ENCODE peak calls at places on chromosomes 11 and 22, in seven cellular contexts. One of them, this sample, is unnamed.

GRCh38 chr11:13883042-13883441 is 79.5 kb upstream of the SPON1 start:
- DNase-seq in neural progenitor cell: no peak
- DNase-seq in adrenal gland: no peak
- DNase-seq in A549: no peak
- DNase-seq in kidney: no peak
- DNase-seq in heart left ventricle: no peak
- DNase-seq in PC-3: no peak
- DNase-seq in this sample: no peak

GRCh38 chr11:67398661-67399563 is 2.7 kb downstream of the PPP1CA start:
- DNase-seq in neural progenitor cell: no peak
- DNase-seq in PC-3: no peak
- DNase-seq in kidney: no peak
- DNase-seq in heart left ventricle: no peak
- DNase-seq in A549: no peak
- DNase-seq in adrenal gland: no peak
- DNase-seq in this sample: no peak

GRCh38 chr11:78011301-78011700 is 11.8 kb downstream of the KCTD14 start:
- DNase-seq in adrenal gland: no peak
- DNase-seq in kidney: no peak
- DNase-seq in PC-3: no peak
- DNase-seq in A549: no peak
- DNase-seq in heart left ventricle: no peak
- DNase-seq in neural progenitor cell: no peak
- DNase-seq in this sample: no peak

GRCh38 chr11:32935462-32936029 is 42.9 kb downstream of the QSER1 start:
- DNase-seq in A549: no peak
- DNase-seq in neural progenitor cell: no peak
- DNase-seq in kidney: no peak
- DNase-seq in PC-3: no peak
- DNase-seq in heart left ventricle: no peak
- DNase-seq in adrenal gland: no peak
- DNase-seq in this sample: no peak

GRCh38 chr11:84817998-84818397 is 809.1 kb downstream of the DLG2 start:
- DNase-seq in A549: no peak
- DNase-seq in kidney: no peak
- DNase-seq in PC-3: peak; percentile 97
- DNase-seq in heart left ventricle: no peak
- DNase-seq in neural progenitor cell: no peak
- DNase-seq in adrenal gland: no peak
- DNase-seq in this sample: peak; percentile 47

GRCh38 chr22:29726104-29726503 is 6.3 kb downstream of the CABP7 start:
- DNase-seq in kidney: no peak
- DNase-seq in neural progenitor cell: no peak
- DNase-seq in PC-3: no peak
- DNase-seq in heart left ventricle: no peak
- DNase-seq in A549: no peak
- DNase-seq in adrenal gland: no peak
- DNase-seq in this sample: no peak

GRCh38 chr11:3859373-3859881 is 4.0 kb downstream of the STIM1 start:
- DNase-seq in neural progenitor cell: no peak
- DNase-seq in A549: no peak
- DNase-seq in PC-3: no peak
- DNase-seq in kidney: no peak
- DNase-seq in heart left ventricle: peak; percentile 80
- DNase-seq in adrenal gland: no peak
- DNase-seq in this sample: no peak

GRCh38 chr11:33885338-33886005 is 6.4 kb downstream of the LMO2 start:
- DNase-seq in A549: no peak
- DNase-seq in heart left ventricle: no peak
- DNase-seq in kidney: no peak
- DNase-seq in adrenal gland: no peak
- DNase-seq in PC-3: no peak
- DNase-seq in neural progenitor cell: no peak
- DNase-seq in this sample: no peak

GRCh38 chr11:1827931-1828330 is 6.9 kb upstream of the SYT8 start:
- DNase-seq in A549: no peak
- DNase-seq in adrenal gland: no peak
- DNase-seq in kidney: peak; percentile 67
- DNase-seq in heart left ventricle: no peak
- DNase-seq in PC-3: no peak
- DNase-seq in neural progenitor cell: no peak
- DNase-seq in this sample: no peak

GRCh38 chr11:107702723-107703122 is 9.1 kb downstream of the SLN start:
- DNase-seq in A549: no peak
- DNase-seq in neural progenitor cell: no peak
- DNase-seq in adrenal gland: no peak
- DNase-seq in PC-3: peak; percentile 45
- DNase-seq in heart left ventricle: no peak
- DNase-seq in kidney: no peak
- DNase-seq in this sample: no peak

GRCh38 chr11:109421981-109422590 is at the start of gene C11orf87:
- DNase-seq in PC-3: no peak
- DNase-seq in adrenal gland: peak; percentile 57
- DNase-seq in heart left ventricle: no peak
- DNase-seq in A549: no peak
- DNase-seq in kidney: peak; percentile 48
- DNase-seq in neural progenitor cell: peak; percentile 78
- DNase-seq in this sample: no peak

GRCh38 chr11:99199336-99199735 is 178.6 kb downstream of the CNTN5 start:
- DNase-seq in heart left ventricle: peak; percentile 10
- DNase-seq in adrenal gland: no peak
- DNase-seq in kidney: no peak
- DNase-seq in PC-3: no peak
- DNase-seq in neural progenitor cell: no peak
- DNase-seq in A549: no peak
- DNase-seq in this sample: no peak

GRCh38 chr22:30221121-30221992 is 25.2 kb downstream of the LIF start:
- DNase-seq in kidney: no peak
- DNase-seq in heart left ventricle: no peak
- DNase-seq in adrenal gland: no peak
- DNase-seq in A549: no peak
- DNase-seq in PC-3: no peak
- DNase-seq in neural progenitor cell: no peak
- DNase-seq in this sample: no peak

GRCh38 chr11:66617148-66617814 is 851 bp downstream of the RBM14 start:
- DNase-seq in adrenal gland: peak; percentile 88
- DNase-seq in A549: no peak
- DNase-seq in neural progenitor cell: no peak
- DNase-seq in kidney: no peak
- DNase-seq in PC-3: peak; percentile 44
- DNase-seq in heart left ventricle: peak; percentile 78
- DNase-seq in this sample: no peak

GRCh38 chr11:413120-414081 is 1.4 kb downstream of the SIGIRR start:
- DNase-seq in A549: no peak
- DNase-seq in kidney: peak; percentile 59
- DNase-seq in neural progenitor cell: no peak
- DNase-seq in PC-3: no peak
- DNase-seq in heart left ventricle: peak; percentile 10
- DNase-seq in adrenal gland: no peak
- DNase-seq in this sample: no peak

GRCh38 chr22:40182231-40182835 is 4.6 kb downstream of the TNRC6B start:
- DNase-seq in heart left ventricle: no peak
- DNase-seq in A549: no peak
- DNase-seq in PC-3: no peak
- DNase-seq in kidney: no peak
- DNase-seq in adrenal gland: no peak
- DNase-seq in neural progenitor cell: no peak
- DNase-seq in this sample: no peak

GRCh38 chr22:45312856-45313255 is 3.1 kb downstream of the FAM118A start:
- DNase-seq in heart left ventricle: no peak
- DNase-seq in neural progenitor cell: peak; percentile 74
- DNase-seq in A549: no peak
- DNase-seq in PC-3: no peak
- DNase-seq in adrenal gland: no peak
- DNase-seq in kidney: no peak
- DNase-seq in this sample: no peak

GRCh38 chr11:101034076-101034475 is 95.5 kb downstream of the PGR start:
- DNase-seq in neural progenitor cell: peak; percentile 3
- DNase-seq in adrenal gland: peak; percentile 84
- DNase-seq in heart left ventricle: peak; percentile 77
- DNase-seq in PC-3: no peak
- DNase-seq in kidney: peak; percentile 67
- DNase-seq in A549: no peak
- DNase-seq in this sample: no peak

GRCh38 chr11:47410404-47411264 is 2.2 kb downstream of the SLC39A13 start:
- DNase-seq in heart left ventricle: no peak
- DNase-seq in adrenal gland: no peak
- DNase-seq in kidney: peak; percentile 67
- DNase-seq in A549: no peak
- DNase-seq in PC-3: no peak
- DNase-seq in neural progenitor cell: peak; percentile 1
- DNase-seq in this sample: no peak

GRCh38 chr11:127345819-127346459 is 345.4 kb upstream of the KIRREL3 start:
- DNase-seq in heart left ventricle: peak; percentile 7
- DNase-seq in neural progenitor cell: peak; percentile 70
- DNase-seq in A549: peak; percentile 25
- DNase-seq in adrenal gland: peak; percentile 67
- DNase-seq in PC-3: peak; percentile 64
- DNase-seq in kidney: no peak
- DNase-seq in this sample: no peak

GRCh38 chr22:37484115-37485005 is 1.8 kb downstream of the MFNG start:
- DNase-seq in neural progenitor cell: peak; percentile 71
- DNase-seq in kidney: peak; percentile 93
- DNase-seq in heart left ventricle: peak; percentile 78
- DNase-seq in adrenal gland: peak; percentile 89
- DNase-seq in A549: no peak
- DNase-seq in PC-3: no peak
- DNase-seq in this sample: no peak

GRCh38 chr22:36339171-36340065 is 48.3 kb downstream of the MYH9 start:
- DNase-seq in A549: no peak
- DNase-seq in PC-3: no peak
- DNase-seq in adrenal gland: no peak
- DNase-seq in neural progenitor cell: no peak
- DNase-seq in heart left ventricle: no peak
- DNase-seq in kidney: no peak
- DNase-seq in this sample: no peak

GRCh38 chr11:22666320-22666699 is at the start of gene GAS2:
- DNase-seq in A549: no peak
- DNase-seq in adrenal gland: no peak
- DNase-seq in neural progenitor cell: no peak
- DNase-seq in kidney: no peak
- DNase-seq in heart left ventricle: no peak
- DNase-seq in PC-3: no peak
- DNase-seq in this sample: no peak

GRCh38 chr22:29748248-29748893 is 18.4 kb downstream of the ZMAT5 start:
- DNase-seq in kidney: no peak
- DNase-seq in neural progenitor cell: no peak
- DNase-seq in PC-3: no peak
- DNase-seq in heart left ventricle: no peak
- DNase-seq in adrenal gland: no peak
- DNase-seq in A549: no peak
- DNase-seq in this sample: no peak

GRCh38 chr11:135027461-135027860 is 615.4 kb upstream of the B3GAT1 start:
- DNase-seq in adrenal gland: no peak
- DNase-seq in kidney: no peak
- DNase-seq in neural progenitor cell: peak; percentile 82
- DNase-seq in PC-3: peak; percentile 50
- DNase-seq in A549: no peak
- DNase-seq in heart left ventricle: peak; percentile 16
- DNase-seq in this sample: no peak

GRCh38 chr11:78270993-78271392 is 82.3 kb downstream of the USP35 start:
- DNase-seq in adrenal gland: no peak
- DNase-seq in kidney: no peak
- DNase-seq in heart left ventricle: no peak
- DNase-seq in neural progenitor cell: no peak
- DNase-seq in A549: no peak
- DNase-seq in PC-3: no peak
- DNase-seq in this sample: no peak

DNA sequence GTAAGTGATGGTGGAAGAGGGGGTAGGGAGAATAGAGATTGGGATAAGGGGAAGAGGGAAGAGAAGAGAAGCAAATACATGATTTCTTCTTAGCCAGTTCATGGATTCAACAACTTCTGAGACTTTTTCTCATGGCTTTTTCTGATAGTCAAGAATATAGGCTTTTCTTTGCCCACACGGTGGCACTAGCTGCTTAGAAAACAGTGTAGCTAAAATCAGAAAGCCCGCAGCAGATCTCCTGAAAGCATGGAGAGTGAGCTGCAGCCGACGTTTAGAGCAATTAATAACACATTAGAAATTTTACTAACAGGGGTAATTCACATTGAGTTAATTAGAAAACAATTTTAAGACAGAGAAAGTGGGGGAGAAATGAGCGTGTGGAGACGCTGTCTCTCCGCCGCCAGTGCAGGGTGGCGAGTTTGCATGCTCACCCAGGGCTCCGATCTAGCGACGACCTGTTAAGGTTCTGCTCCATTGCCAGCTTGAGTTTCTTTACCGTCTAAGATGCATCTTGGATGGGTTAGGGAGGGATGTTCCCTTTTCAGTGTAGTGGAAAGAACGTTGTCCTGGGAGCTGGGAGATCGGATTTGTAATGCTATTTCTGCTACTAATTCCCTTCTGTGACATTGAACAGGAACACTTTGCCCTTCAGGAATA is 3.3 kb upstream of the RAG1 start:
- DNase-seq in neural progenitor cell: peak; percentile 78
- DNase-seq in kidney: no peak
- DNase-seq in PC-3: peak; percentile 69
- DNase-seq in adrenal gland: peak; percentile 81
- DNase-seq in heart left ventricle: peak; percentile 25
- DNase-seq in A549: peak; percentile 15
- DNase-seq in this sample: no peak
- TF ChIP-seq CTCF in neural progenitor cell: peak; percentile 78
- TF ChIP-seq CTCF in kidney: peak; percentile 81
- TF ChIP-seq CTCF in PC-3: peak; percentile 84
- TF ChIP-seq CTCF in adrenal gland: peak; percentile 65
- TF ChIP-seq CTCF in heart left ventricle: peak; percentile 70
- TF ChIP-seq CTCF in A549: peak; percentile 88
- TF ChIP-seq CTCF in this sample: peak; percentile 77

GRCh38 chr11:21634491-21634890 is 558.4 kb upstream of the ANO5 start:
- DNase-seq in adrenal gland: no peak
- DNase-seq in A549: no peak
- DNase-seq in PC-3: no peak
- DNase-seq in heart left ventricle: no peak
- DNase-seq in neural progenitor cell: no peak
- DNase-seq in kidney: no peak
- DNase-seq in this sample: no peak
- H3K27ac ChIP-seq in adrenal gland: no peak overlapping the region
- H3K27ac ChIP-seq in A549: no peak overlapping the region
- H3K27ac ChIP-seq in PC-3: no peak overlapping the region
- H3K27ac ChIP-seq in heart left ventricle: no peak overlapping the region
- H3K27ac ChIP-seq in neural progenitor cell: no peak overlapping the region
- H3K27ac ChIP-seq in kidney: no peak overlapping the region
- H3K27ac ChIP-seq in this sample: no peak overlapping the region

GRCh38 chr11:45073575-45074225 is 72.7 kb upstream of the PRDM11 start:
- DNase-seq in PC-3: no peak
- DNase-seq in kidney: peak; percentile 65
- DNase-seq in adrenal gland: no peak
- DNase-seq in A549: no peak
- DNase-seq in neural progenitor cell: peak; percentile 17
- DNase-seq in heart left ventricle: no peak
- DNase-seq in this sample: no peak
- H3K4me1 ChIP-seq in PC-3: no peaks in the 10 kb centered on the region
- H3K4me1 ChIP-seq in kidney: peaks cover 4% of the 10 kb centered on the region
- H3K4me1 ChIP-seq in adrenal gland: peaks cover 4% of the 10 kb centered on the region
- H3K4me1 ChIP-seq in A549: no peaks in the 10 kb centered on the region
- H3K4me1 ChIP-seq in neural progenitor cell: peaks cover 38% of the 10 kb centered on the region
- H3K4me1 ChIP-seq in heart left ventricle: peaks cover 14% of the 10 kb centered on the region
- H3K4me1 ChIP-seq in this sample: no peaks in the 10 kb centered on the region

GRCh38 chr22:39068033-39068785 is 8.9 kb upstream of the APOBEC3G start:
- DNase-seq in neural progenitor cell: no peak
- DNase-seq in A549: no peak
- DNase-seq in PC-3: peak; percentile 65
- DNase-seq in heart left ventricle: no peak
- DNase-seq in adrenal gland: no peak
- DNase-seq in kidney: peak; percentile 12
- DNase-seq in this sample: no peak
- TF ChIP-seq CTCF in neural progenitor cell: peak; percentile 23
- TF ChIP-seq CTCF in A549: no peak
- TF ChIP-seq CTCF in PC-3: no peak
- TF ChIP-seq CTCF in heart left ventricle: no peak
- TF ChIP-seq CTCF in adrenal gland: no peak
- TF ChIP-seq CTCF in kidney: no peak
- TF ChIP-seq CTCF in this sample: no peak